ENCODE peak calls at places on chromosomes 13 and 19, in four cellular contexts. W, S, Z and E are unnamed samples.

GRCh38 chr19:18488838-18489626 is 32.8 kb downstream of the ELL start:
- DNase-seq in Z (peak; percentile 69), S (no peak), W (no peak), E (peak; percentile 5)

GRCh38 chr19:14350302-14350701 is 30.9 kb upstream of the ADGRE5 start:
- DNase-seq in S (no peak), Z (no peak), W (no peak), E (no peak)

GRCh38 chr13:44470623-44471562 is 97.3 kb downstream of the SERP2 start:
- DNase-seq in S (peak; percentile 27), Z (no peak), W (no peak), E (no peak)

GRCh38 chr19:58386166-58386575 is 898 bp upstream of the RPS5 start:
- DNase-seq in S (no peak), Z (no peak), W (no peak), E (no peak)

GRCh38 chr19:14648506-14648905 is 26.1 kb downstream of the ADGRE3 start:
- DNase-seq in S (no peak), W (no peak), Z (no peak), E (no peak)

GRCh38 chr19:18304496-18305312 is 18.2 kb downstream of the LSM4 start:
- DNase-seq in S (peak; percentile 79), Z (peak; percentile 90), W (peak; percentile 81), E (peak; percentile 86)

GRCh38 chr19:13396256-13397080 is 109.8 kb downstream of the CACNA1A start:
- DNase-seq in Z (no peak), W (peak; percentile 29), S (peak; percentile 55), E (no peak)

GRCh38 chr13:64767054-64767453 is 2463.1 kb downstream of the PCDH9 start:
- DNase-seq in Z (no peak), S (no peak), W (no peak), E (no peak)

GRCh38 chr13:50236898-50237318 is 221.7 kb downstream of the KCNRG start:
- DNase-seq in W (no peak), Z (no peak), S (no peak), E (no peak)

GRCh38 chr13:73715910-73716257 is 418.3 kb downstream of the KLF12 start:
- DNase-seq in S (peak; percentile 18), W (no peak), Z (no peak), E (no peak)

GRCh38 chr19:10112895-10113591 is 1.6 kb downstream of the P2RY11 start:
- DNase-seq in W (no peak), S (no peak), Z (no peak), E (no peak)

GRCh38 chr13:109205315-109205714 is 575.9 kb downstream of the MYO16 start:
- DNase-seq in Z (no peak), S (peak; percentile 62), W (no peak), E (no peak)

GRCh38 chr13:97459215-97459772 is 25.3 kb downstream of the RAP2A start:
- DNase-seq in Z (no peak), W (no peak), S (no peak), E (no peak)

GRCh38 chr13:78659450-78660110 is 625 bp upstream of the OBI1 start:
- DNase-seq in Z (no peak), W (no peak), S (no peak), E (no peak)

GRCh38 chr13:77061362-77061761 is 34.4 kb upstream of the FBXL3 start:
- DNase-seq in S (no peak), W (no peak), Z (no peak), E (no peak)

GRCh38 chr19:33498391-33499000 is 23.1 kb downstream of the PEPD start:
- DNase-seq in W (no peak), S (no peak), Z (no peak), E (no peak)

GRCh38 chr13:66219493-66219892 is 1010.6 kb downstream of the PCDH9 start:
- DNase-seq in Z (no peak), W (no peak), S (no peak), E (no peak)

GRCh38 chr13:95556981-95557380 is 4.5 kb downstream of the CLDN10 start:
- DNase-seq in S (no peak), Z (no peak), W (no peak), E (no peak)

GRCh38 chr19:54154603-54155345 is 4.7 kb downstream of the LENG1 start:
- DNase-seq in S (no peak), Z (no peak), W (no peak), E (no peak)